ENCODE peak calls at places on chromosomes 12 and 14, in five cellular contexts. X is HuH-7.5; S is frontal cortex; F is hepatocyte; G is activated naive CD8-positive, alpha-beta T cell treated with anti-CD3 and anti-CD28 coated beads, Interleukin-2, amount 50 U/mL, for 24 hours. J is an unnamed sample.

GRCh38 chr12:69475237-69475984 is 5.2 kb downstream of the FRS2 start:
- DNase-seq in X (peak; percentile 56), S (no peak), F (peak; percentile 11), G (no peak), J (no peak)

GRCh38 chr12:121499929-121500793 is 80.7 kb downstream of the KDM2B start:
- DNase-seq in X (peak; percentile 68), S (peak; percentile 70), F (peak; percentile 85), G (peak; percentile 75), J (peak; percentile 69)

GRCh38 chr14:31388687-31389413 is 31.5 kb downstream of the HEATR5A start:
- DNase-seq in X (no peak), S (no peak), F (peak; percentile 6), G (no peak), J (no peak)

GRCh38 chr12:47740536-47741339 is 15.4 kb upstream of the ENDOU start:
- DNase-seq in X (no peak), S (no peak), F (no peak), G (no peak), J (no peak)

GRCh38 chr14:36617824-36618223 is 35.4 kb upstream of the NKX2-8 start:
- DNase-seq in X (no peak), S (no peak), F (no peak), G (no peak), J (no peak)

GRCh38 chr14:80202888-80203562 is 8.3 kb downstream of the DIO2 start:
- DNase-seq in X (no peak), S (no peak), F (no peak), G (peak; percentile 24), J (peak; percentile 38)

GRCh38 chr14:105529506-105530445 is 3.4 kb downstream of the TMEM121 start:
- DNase-seq in X (no peak), S (no peak), F (peak; percentile 2), G (peak; percentile 55), J (no peak)

GRCh38 chr12:124426594-124427550 is 132.0 kb downstream of the RFLNA start:
- DNase-seq in X (no peak), S (no peak), F (no peak), G (no peak), J (no peak)

GRCh38 chr12:130526813-130527212 is 189.1 kb downstream of the PIWIL1 start:
- DNase-seq in X (peak; percentile 25), S (no peak), F (peak; percentile 64), G (peak; percentile 2), J (peak; percentile 45)

GRCh38 chr14:56892959-56893358 is 82.7 kb upstream of the OTX2 start:
- DNase-seq in X (no peak), S (no peak), F (no peak), G (no peak), J (no peak)

GRCh38 chr14:53167602-53168328 is 14.6 kb upstream of the DDHD1 start:
- DNase-seq in X (no peak), S (no peak), F (no peak), G (no peak), J (no peak)

GRCh38 chr12:117013726-117014125 is 85.5 kb downstream of the TESC start:
- DNase-seq in X (no peak), S (no peak), F (no peak), G (no peak), J (no peak)